ENCODE peak calls at places on chromosomes 5 and 9, in five cellular contexts. One of them, this sample, is unnamed.

GRCh38 chr5:90598300-90598699 is 39.7 kb downstream of the ADGRV1 start:
- DNase-seq in hypothalamus: no peak
- DNase-seq in activated naive CD8-positive, alpha-beta T cell treated with anti-CD3 and anti-CD28 coated beads, Interleukin-2, amount 50 U/mL, for 24 hours: no peak
- DNase-seq in DMS79: peak
- DNase-seq in NCI-H460: no peak
- DNase-seq in this sample: no peak

GRCh38 chr9:135448570-135449180 is 30.9 kb upstream of the PPP1R26 start:
- DNase-seq in hypothalamus: no peak
- DNase-seq in activated naive CD8-positive, alpha-beta T cell treated with anti-CD3 and anti-CD28 coated beads, Interleukin-2, amount 50 U/mL, for 24 hours: no peak
- DNase-seq in DMS79: peak
- DNase-seq in NCI-H460: no peak
- DNase-seq in this sample: no peak

GRCh38 chr5:142944140-142944539 is 174.0 kb downstream of the ARHGAP26 start:
- DNase-seq in hypothalamus: no peak
- DNase-seq in activated naive CD8-positive, alpha-beta T cell treated with anti-CD3 and anti-CD28 coated beads, Interleukin-2, amount 50 U/mL, for 24 hours: no peak
- DNase-seq in DMS79: no peak
- DNase-seq in NCI-H460: no peak
- DNase-seq in this sample: no peak

GRCh38 chr9:114004221-114004716 is 73.8 kb downstream of the AMBP start:
- DNase-seq in hypothalamus: no peak
- DNase-seq in activated naive CD8-positive, alpha-beta T cell treated with anti-CD3 and anti-CD28 coated beads, Interleukin-2, amount 50 U/mL, for 24 hours: no peak
- DNase-seq in DMS79: no peak
- DNase-seq in NCI-H460: no peak
- DNase-seq in this sample: no peak

GRCh38 chr5:9409413-9410089 is 136.3 kb downstream of the SEMA5A start:
- DNase-seq in hypothalamus: no peak
- DNase-seq in activated naive CD8-positive, alpha-beta T cell treated with anti-CD3 and anti-CD28 coated beads, Interleukin-2, amount 50 U/mL, for 24 hours: no peak
- DNase-seq in DMS79: no peak
- DNase-seq in NCI-H460: no peak
- DNase-seq in this sample: no peak

GRCh38 chr9:842918-843468 is 1.5 kb downstream of the DMRT1 start:
- DNase-seq in hypothalamus: no peak
- DNase-seq in activated naive CD8-positive, alpha-beta T cell treated with anti-CD3 and anti-CD28 coated beads, Interleukin-2, amount 50 U/mL, for 24 hours: no peak
- DNase-seq in DMS79: no peak
- DNase-seq in NCI-H460: no peak
- DNase-seq in this sample: no peak

GRCh38 chr9:18531127-18531526 is 57.2 kb downstream of the ADAMTSL1 start:
- DNase-seq in hypothalamus: no peak
- DNase-seq in activated naive CD8-positive, alpha-beta T cell treated with anti-CD3 and anti-CD28 coated beads, Interleukin-2, amount 50 U/mL, for 24 hours: no peak
- DNase-seq in DMS79: no peak
- DNase-seq in NCI-H460: no peak
- DNase-seq in this sample: no peak

GRCh38 chr5:83476470-83476817 is 4.9 kb downstream of the VCAN start:
- DNase-seq in hypothalamus: no peak
- DNase-seq in activated naive CD8-positive, alpha-beta T cell treated with anti-CD3 and anti-CD28 coated beads, Interleukin-2, amount 50 U/mL, for 24 hours: no peak
- DNase-seq in DMS79: no peak
- DNase-seq in NCI-H460: no peak
- DNase-seq in this sample: no peak

GRCh38 chr9:30597609-30598008 is 1786.8 kb upstream of the ACO1 start:
- DNase-seq in hypothalamus: no peak
- DNase-seq in activated naive CD8-positive, alpha-beta T cell treated with anti-CD3 and anti-CD28 coated beads, Interleukin-2, amount 50 U/mL, for 24 hours: no peak
- DNase-seq in DMS79: no peak
- DNase-seq in NCI-H460: no peak
- DNase-seq in this sample: no peak

GRCh38 chr9:136744747-136745146 is 2.0 kb upstream of the LCN10 start:
- DNase-seq in hypothalamus: no peak
- DNase-seq in activated naive CD8-positive, alpha-beta T cell treated with anti-CD3 and anti-CD28 coated beads, Interleukin-2, amount 50 U/mL, for 24 hours: no peak
- DNase-seq in DMS79: no peak
- DNase-seq in NCI-H460: no peak
- DNase-seq in this sample: no peak

GRCh38 chr5:39005566-39006232 is 68.5 kb downstream of the RICTOR start:
- DNase-seq in hypothalamus: no peak
- DNase-seq in activated naive CD8-positive, alpha-beta T cell treated with anti-CD3 and anti-CD28 coated beads, Interleukin-2, amount 50 U/mL, for 24 hours: no peak
- DNase-seq in DMS79: no peak
- DNase-seq in NCI-H460: no peak
- DNase-seq in this sample: no peak

GRCh38 chr5:93193756-93194155 is 387.3 kb downstream of the NR2F1-AS1 start:
- DNase-seq in hypothalamus: no peak
- DNase-seq in activated naive CD8-positive, alpha-beta T cell treated with anti-CD3 and anti-CD28 coated beads, Interleukin-2, amount 50 U/mL, for 24 hours: no peak
- DNase-seq in DMS79: no peak
- DNase-seq in NCI-H460: no peak
- DNase-seq in this sample: no peak

GRCh38 chr9:131304676-131305366 is 15.3 kb downstream of the PLPP7 start:
- DNase-seq in hypothalamus: no peak
- DNase-seq in activated naive CD8-positive, alpha-beta T cell treated with anti-CD3 and anti-CD28 coated beads, Interleukin-2, amount 50 U/mL, for 24 hours: no peak
- DNase-seq in DMS79: no peak
- DNase-seq in NCI-H460: no peak
- DNase-seq in this sample: no peak

GRCh38 chr9:131530930-131531832 is at the start of gene UCK1:
- DNase-seq in hypothalamus: peak
- DNase-seq in activated naive CD8-positive, alpha-beta T cell treated with anti-CD3 and anti-CD28 coated beads, Interleukin-2, amount 50 U/mL, for 24 hours: peak
- DNase-seq in DMS79: peak
- DNase-seq in NCI-H460: peak
- DNase-seq in this sample: no peak

GRCh38 chr5:172902497-172903472 is 56.4 kb upstream of the RPL26L1 start:
- DNase-seq in hypothalamus: no peak
- DNase-seq in activated naive CD8-positive, alpha-beta T cell treated with anti-CD3 and anti-CD28 coated beads, Interleukin-2, amount 50 U/mL, for 24 hours: no peak
- DNase-seq in DMS79: no peak
- DNase-seq in NCI-H460: peak
- DNase-seq in this sample: no peak

GRCh38 chr9:74255489-74255984 is 241.6 kb upstream of the RORB start:
- DNase-seq in hypothalamus: no peak
- DNase-seq in activated naive CD8-positive, alpha-beta T cell treated with anti-CD3 and anti-CD28 coated beads, Interleukin-2, amount 50 U/mL, for 24 hours: no peak
- DNase-seq in DMS79: no peak
- DNase-seq in NCI-H460: no peak
- DNase-seq in this sample: no peak

GRCh38 chr5:67935908-67936573 is 279.5 kb upstream of the PIK3R1 start:
- DNase-seq in hypothalamus: no peak
- DNase-seq in activated naive CD8-positive, alpha-beta T cell treated with anti-CD3 and anti-CD28 coated beads, Interleukin-2, amount 50 U/mL, for 24 hours: no peak
- DNase-seq in DMS79: no peak
- DNase-seq in NCI-H460: no peak
- DNase-seq in this sample: no peak

GRCh38 chr9:128512820-128513219 is 8.3 kb downstream of the GLE1 start:
- DNase-seq in hypothalamus: no peak
- DNase-seq in activated naive CD8-positive, alpha-beta T cell treated with anti-CD3 and anti-CD28 coated beads, Interleukin-2, amount 50 U/mL, for 24 hours: no peak
- DNase-seq in DMS79: no peak
- DNase-seq in NCI-H460: no peak
- DNase-seq in this sample: no peak

GRCh38 chr9:111731916-111732315 is 62.8 kb downstream of the SHOC1 start:
- DNase-seq in hypothalamus: no peak
- DNase-seq in activated naive CD8-positive, alpha-beta T cell treated with anti-CD3 and anti-CD28 coated beads, Interleukin-2, amount 50 U/mL, for 24 hours: no peak
- DNase-seq in DMS79: no peak
- DNase-seq in NCI-H460: peak
- DNase-seq in this sample: no peak

GRCh38 chr9:38681747-38682227 is 38.1 kb downstream of the FAM240B start:
- DNase-seq in hypothalamus: no peak
- DNase-seq in activated naive CD8-positive, alpha-beta T cell treated with anti-CD3 and anti-CD28 coated beads, Interleukin-2, amount 50 U/mL, for 24 hours: no peak
- DNase-seq in DMS79: no peak
- DNase-seq in NCI-H460: no peak
- DNase-seq in this sample: no peak

GRCh38 chr5:107669543-107670027 is 1.2 kb downstream of the EFNA5 start:
- DNase-seq in hypothalamus: no peak
- DNase-seq in activated naive CD8-positive, alpha-beta T cell treated with anti-CD3 and anti-CD28 coated beads, Interleukin-2, amount 50 U/mL, for 24 hours: no peak
- DNase-seq in DMS79: no peak
- DNase-seq in NCI-H460: peak
- DNase-seq in this sample: no peak

GRCh38 chr9:35907732-35908483 is 1.4 kb upstream of the SPAAR start:
- DNase-seq in hypothalamus: no peak
- DNase-seq in activated naive CD8-positive, alpha-beta T cell treated with anti-CD3 and anti-CD28 coated beads, Interleukin-2, amount 50 U/mL, for 24 hours: no peak
- DNase-seq in DMS79: peak
- DNase-seq in NCI-H460: peak
- DNase-seq in this sample: peak

GRCh38 chr9:84500218-84500617 is 159.7 kb upstream of the SLC28A3 start:
- DNase-seq in hypothalamus: no peak
- DNase-seq in activated naive CD8-positive, alpha-beta T cell treated with anti-CD3 and anti-CD28 coated beads, Interleukin-2, amount 50 U/mL, for 24 hours: no peak
- DNase-seq in DMS79: no peak
- DNase-seq in NCI-H460: no peak
- DNase-seq in this sample: no peak

GRCh38 chr5:50593681-50594080 is 72.8 kb upstream of the PARP8 start:
- DNase-seq in hypothalamus: no peak
- DNase-seq in activated naive CD8-positive, alpha-beta T cell treated with anti-CD3 and anti-CD28 coated beads, Interleukin-2, amount 50 U/mL, for 24 hours: no peak
- DNase-seq in DMS79: no peak
- DNase-seq in NCI-H460: no peak
- DNase-seq in this sample: no peak

GRCh38 chr9:137055385-137056364 is 1.8 kb upstream of the ENTPD2 start:
- DNase-seq in hypothalamus: peak
- DNase-seq in activated naive CD8-positive, alpha-beta T cell treated with anti-CD3 and anti-CD28 coated beads, Interleukin-2, amount 50 U/mL, for 24 hours: no peak
- DNase-seq in DMS79: peak
- DNase-seq in NCI-H460: no peak
- DNase-seq in this sample: no peak

GRCh38 chr5:127229185-127229889 is 61.3 kb upstream of the MEGF10 start:
- DNase-seq in hypothalamus: peak
- DNase-seq in activated naive CD8-positive, alpha-beta T cell treated with anti-CD3 and anti-CD28 coated beads, Interleukin-2, amount 50 U/mL, for 24 hours: peak
- DNase-seq in DMS79: no peak
- DNase-seq in NCI-H460: no peak
- DNase-seq in this sample: no peak

GRCh38 chr5:123659495-123659894 is 147.5 kb downstream of the CSNK1G3 start:
- DNase-seq in hypothalamus: no peak
- DNase-seq in activated naive CD8-positive, alpha-beta T cell treated with anti-CD3 and anti-CD28 coated beads, Interleukin-2, amount 50 U/mL, for 24 hours: no peak
- DNase-seq in DMS79: no peak
- DNase-seq in NCI-H460: no peak
- DNase-seq in this sample: no peak

GRCh38 chr9:101119206-101119819 is 90.8 kb downstream of the PLPPR1 start:
- DNase-seq in hypothalamus: peak
- DNase-seq in activated naive CD8-positive, alpha-beta T cell treated with anti-CD3 and anti-CD28 coated beads, Interleukin-2, amount 50 U/mL, for 24 hours: peak
- DNase-seq in DMS79: no peak
- DNase-seq in NCI-H460: peak
- DNase-seq in this sample: no peak

GRCh38 chr5:110258460-110258859 is 468.0 kb downstream of the TMEM232 start:
- DNase-seq in hypothalamus: no peak
- DNase-seq in activated naive CD8-positive, alpha-beta T cell treated with anti-CD3 and anti-CD28 coated beads, Interleukin-2, amount 50 U/mL, for 24 hours: no peak
- DNase-seq in DMS79: peak
- DNase-seq in NCI-H460: no peak
- DNase-seq in this sample: no peak

This sample was measured in SK-N-MC.